ENCODE peak calls at places on chromosomes 5 and 9, in five cellular contexts. M is progenitor cell of endocrine pancreas, R is psoas muscle, T is ovary, Y is testis. I is an unnamed sample.

GRCh38 chr5:78483809-78484521 is 123.5 kb downstream of the SCAMP1 start:
- DNase-seq in M (no peak), R (no peak), T (no peak), Y (no peak), I (no peak)

GRCh38 chr5:169695025-169695625 is 58.0 kb downstream of the DOCK2 start:
- DNase-seq in M (no peak), R (no peak), T (no peak), Y (no peak), I (no peak)

GRCh38 chr5:151363673-151364072 is 16.3 kb upstream of the SLC36A2 start:
- DNase-seq in M (no peak), R (no peak), T (no peak), Y (no peak), I (no peak)

GRCh38 chr5:117207088-117207668 is 632.6 kb upstream of the SEMA6A start:
- DNase-seq in M (no peak), R (no peak), T (no peak), Y (no peak), I (no peak)

GRCh38 chr5:140840978-140841962 is at the start of gene PCDHA8:
- DNase-seq in M (no peak), R (no peak), T (no peak), Y (peak), I (no peak)

GRCh38 chr5:14464661-14465060 is 116.9 kb upstream of the OTULINL start:
- DNase-seq in M (no peak), R (no peak), T (no peak), Y (no peak), I (no peak)

GRCh38 chr5:9498541-9499497 is 47.1 kb downstream of the SEMA5A start:
- DNase-seq in M (no peak), R (no peak), T (no peak), Y (no peak), I (no peak)

GRCh38 chr5:83378624-83379259 is 92.8 kb upstream of the VCAN start:
- DNase-seq in M (no peak), R (no peak), T (no peak), Y (no peak), I (no peak)

GRCh38 chr9:127960410-127961165 is 20.2 kb downstream of the EEIG1 start:
- DNase-seq in M (no peak), R (no peak), T (no peak), Y (no peak), I (no peak)

GRCh38 chr9:121773954-121774714 is 122.7 kb downstream of the DAB2IP start:
- DNase-seq in M (no peak), R (no peak), T (peak), Y (no peak), I (no peak)

GRCh38 chr9:89598926-89599325 is 5.9 kb upstream of the GADD45G start:
- DNase-seq in M (no peak), R (no peak), T (no peak), Y (no peak), I (peak)

GRCh38 chr9:7033091-7033490 is 275.3 kb downstream of the KDM4C start:
- DNase-seq in M (no peak), R (no peak), T (no peak), Y (no peak), I (no peak)

GRCh38 chr9:121048618-121049017 is 1.5 kb downstream of the C5 start:
- DNase-seq in M (no peak), R (no peak), T (no peak), Y (no peak), I (no peak)

GRCh38 chr9:113682297-113682771 is 193.8 kb upstream of the ZNF618 start:
- DNase-seq in M (peak), R (peak), T (peak), Y (peak), I (peak)

GRCh38 chr5:23756779-23757178 is 249.4 kb downstream of the PRDM9 start:
- DNase-seq in M (no peak), R (no peak), T (no peak), Y (no peak), I (no peak)

GRCh38 chr5:152397581-152397980 is 7.5 kb downstream of the NMUR2 start:
- DNase-seq in M (no peak), R (no peak), T (no peak), Y (no peak), I (no peak)

GRCh38 chr5:107464403-107464802 is 206.3 kb downstream of the EFNA5 start:
- DNase-seq in M (no peak), R (no peak), T (no peak), Y (no peak), I (no peak)

GRCh38 chr5:56656816-56657740 is 158.3 kb upstream of the MAP3K1 start:
- DNase-seq in M (no peak), R (no peak), T (no peak), Y (no peak), I (no peak)

DNA sequence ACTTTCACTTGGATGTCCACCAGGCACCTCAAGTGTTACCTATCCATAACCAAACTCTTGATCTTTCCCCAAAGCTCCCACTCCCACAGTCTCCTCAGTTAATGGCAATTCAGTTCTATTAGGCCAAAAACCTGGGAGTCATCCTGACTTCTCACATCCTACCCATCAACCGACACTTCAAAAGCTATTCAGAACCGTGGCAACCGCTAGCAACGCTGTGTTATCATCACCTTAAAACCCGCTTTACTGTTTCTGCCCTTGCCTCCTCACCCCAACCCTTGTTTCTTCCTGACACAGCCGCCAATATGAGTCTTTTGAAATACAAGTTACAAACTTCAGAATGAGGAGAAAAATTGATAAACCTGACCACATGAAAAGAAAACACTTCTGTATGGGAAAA is 46.5 kb downstream of the MAPKAP1 start:
- DNase-seq in M (no peak), R (no peak), T (no peak), Y (no peak), I (no peak)
- TF ChIP-seq CTCF in M (no peak), R (no peak), T (no peak), Y (no peak), I (no peak)

DNA sequence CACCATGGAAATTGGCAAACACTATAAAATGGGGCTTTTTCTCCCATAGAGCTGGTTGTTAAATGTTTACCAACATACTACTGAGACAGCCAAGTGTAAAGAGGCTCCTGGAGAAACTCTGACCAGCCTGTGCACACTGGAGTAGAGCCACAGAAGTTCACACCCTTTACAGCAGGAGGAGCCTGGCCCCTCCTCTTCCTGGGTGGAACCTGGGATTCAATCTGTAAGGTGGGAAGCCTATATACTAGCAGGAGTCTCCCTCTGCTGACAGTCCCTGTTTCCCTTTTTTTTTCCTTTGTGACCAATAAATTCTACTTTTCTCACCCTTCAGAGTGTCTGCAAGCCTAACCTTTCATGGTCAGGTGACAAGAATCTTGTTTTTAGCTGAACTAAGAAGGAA is 10.4 kb upstream of the SLC30A5 start:
- DNase-seq in M (no peak), R (no peak), T (no peak), Y (no peak), I (no peak)
- TF ChIP-seq CTCF in M (no peak), R (no peak), T (no peak), Y (no peak), I (no peak)

GRCh38 chr9:69925452-69925851 is 104.8 kb downstream of the CFAP95 start:
- DNase-seq in M (no peak), R (no peak), T (no peak), Y (no peak), I (no peak)

GRCh38 chr9:69936427-69936826 is 107.2 kb upstream of the MAMDC2 start:
- DNase-seq in M (no peak), R (no peak), T (no peak), Y (no peak), I (no peak)

GRCh38 chr9:69932901-69933300 is 110.7 kb upstream of the MAMDC2 start:
- DNase-seq in M (no peak), R (no peak), T (no peak), Y (no peak), I (no peak)

GRCh38 chr9:69933445-69933844 is 110.2 kb upstream of the MAMDC2 start:
- DNase-seq in M (no peak), R (no peak), T (no peak), Y (no peak), I (no peak)

DNA sequence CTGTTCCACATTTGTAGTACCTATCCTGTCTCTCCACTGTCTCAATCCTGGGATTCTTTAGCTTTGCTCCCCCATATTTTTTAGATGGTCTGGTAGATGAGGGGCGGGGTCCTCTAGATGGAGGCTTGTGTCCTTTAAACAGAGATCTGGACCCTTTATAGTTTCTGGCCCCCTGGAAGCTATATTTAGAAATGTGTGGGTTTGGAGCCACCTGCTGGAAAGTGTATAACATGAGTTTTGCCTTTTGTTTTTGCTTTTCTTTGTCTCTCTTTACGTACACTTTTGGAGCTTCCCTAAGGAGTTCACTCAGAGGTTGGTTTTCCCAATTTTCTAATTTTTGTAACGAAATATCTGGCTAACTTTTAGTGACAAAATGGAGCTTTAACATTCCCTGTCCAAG is 110.7 kb downstream of the CFAP95 start:
- DNase-seq in M (no peak), R (no peak), T (no peak), Y (no peak), I (no peak)
- TF ChIP-seq CTCF in M (peak), R (no peak), T (no peak), Y (no peak), I (peak)

DNA sequence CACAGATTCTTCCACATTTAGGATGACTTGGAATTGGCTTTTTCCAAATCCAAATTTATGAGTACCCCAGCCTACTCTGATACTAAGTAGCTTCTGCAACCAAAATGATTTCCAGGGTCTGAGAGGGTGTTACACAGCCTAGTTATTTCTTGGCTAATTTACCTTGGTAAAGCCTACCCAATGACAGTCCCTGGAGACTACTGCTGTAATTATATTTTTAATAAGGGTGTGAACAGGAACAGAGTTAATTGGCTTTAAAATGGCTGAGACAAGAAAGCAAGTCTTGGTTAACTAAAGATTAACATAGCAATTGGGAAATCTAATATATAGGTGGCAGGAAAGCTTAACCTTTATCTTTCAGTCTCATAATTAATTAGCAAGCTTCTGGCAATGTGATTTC is 9.3 kb downstream of the PRLR start:
- DNase-seq in M (no peak), R (no peak), T (no peak), Y (no peak), I (no peak)
- TF ChIP-seq CTCF in M (no peak), R (no peak), T (no peak), Y (no peak), I (no peak)

GRCh38 chr5:114898602-114899001 is 271.1 kb downstream of the TRIM36 start:
- DNase-seq in M (no peak), R (no peak), T (no peak), Y (peak), I (no peak)
- TF ChIP-seq CTCF in M (peak), R (no peak), T (no peak), Y (no peak), I (no peak)

GRCh38 chr9:135502168-135502872 is 1.8 kb downstream of the MRPS2 start:
- DNase-seq in M (no peak), R (no peak), T (no peak), Y (no peak), I (no peak)
- TF ChIP-seq CTCF in M (no peak), R (no peak), T (no peak), Y (no peak), I (no peak)

I was measured in glutamatergic neuron.